ENCODE peak calls at places on chromosomes 4 and X, in ten cellular contexts. One of them, this sample, is unnamed.

GRCh38 chrX:109266034-109266433 is 215.9 kb downstream of the GUCY2F start:
- DNase-seq in brain microvascular endothelial cell: no peak
- DNase-seq in GM06990: no peak
- DNase-seq in fibroblast of pulmonary artery: no peak
- DNase-seq in AG10803: no peak
- DNase-seq in GM12865: no peak
- DNase-seq in WERI-Rb-1: no peak
- DNase-seq in fibroblast of mammary gland: no peak
- DNase-seq in body of pancreas: no peak
- DNase-seq in fibroblast of the aortic adventitia: no peak
- DNase-seq in this sample: no peak

GRCh38 chrX:132774312-132774711 is 184.1 kb downstream of the HS6ST2 start:
- DNase-seq in brain microvascular endothelial cell: no peak
- DNase-seq in GM06990: no peak
- DNase-seq in fibroblast of pulmonary artery: no peak
- DNase-seq in AG10803: no peak
- DNase-seq in GM12865: no peak
- DNase-seq in WERI-Rb-1: no peak
- DNase-seq in fibroblast of mammary gland: no peak
- DNase-seq in body of pancreas: no peak
- DNase-seq in fibroblast of the aortic adventitia: no peak
- DNase-seq in this sample: no peak

GRCh38 chr4:102608190-102608589 is 107.0 kb downstream of the NFKB1 start:
- DNase-seq in brain microvascular endothelial cell: peak; percentile 32
- DNase-seq in GM06990: no peak
- DNase-seq in fibroblast of pulmonary artery: no peak
- DNase-seq in AG10803: no peak
- DNase-seq in GM12865: no peak
- DNase-seq in WERI-Rb-1: no peak
- DNase-seq in fibroblast of mammary gland: peak; percentile 44
- DNase-seq in body of pancreas: no peak
- DNase-seq in fibroblast of the aortic adventitia: no peak
- DNase-seq in this sample: no peak

GRCh38 chr4:169293343-169294176 is 22.8 kb upstream of the SH3RF1 start:
- DNase-seq in brain microvascular endothelial cell: no peak
- DNase-seq in GM06990: peak; percentile 44
- DNase-seq in fibroblast of pulmonary artery: no peak
- DNase-seq in AG10803: no peak
- DNase-seq in GM12865: peak; percentile 88
- DNase-seq in WERI-Rb-1: no peak
- DNase-seq in fibroblast of mammary gland: no peak
- DNase-seq in body of pancreas: no peak
- DNase-seq in fibroblast of the aortic adventitia: no peak
- DNase-seq in this sample: no peak

GRCh38 chr4:2408401-2408958 is 10.0 kb downstream of the ZFYVE28 start:
- DNase-seq in brain microvascular endothelial cell: no peak
- DNase-seq in GM06990: peak; percentile 46
- DNase-seq in fibroblast of pulmonary artery: no peak
- DNase-seq in AG10803: no peak
- DNase-seq in GM12865: peak; percentile 37
- DNase-seq in WERI-Rb-1: peak; percentile 41
- DNase-seq in fibroblast of mammary gland: no peak
- DNase-seq in body of pancreas: no peak
- DNase-seq in fibroblast of the aortic adventitia: no peak
- DNase-seq in this sample: no peak

GRCh38 chr4:13364178-13364577 is 120.0 kb downstream of the RAB28 start:
- DNase-seq in brain microvascular endothelial cell: no peak
- DNase-seq in GM06990: no peak
- DNase-seq in fibroblast of pulmonary artery: no peak
- DNase-seq in AG10803: no peak
- DNase-seq in GM12865: no peak
- DNase-seq in WERI-Rb-1: no peak
- DNase-seq in fibroblast of mammary gland: no peak
- DNase-seq in body of pancreas: no peak
- DNase-seq in fibroblast of the aortic adventitia: no peak
- DNase-seq in this sample: no peak

GRCh38 chr4:84639143-84639542 is 56.2 kb downstream of the CDS1 start:
- DNase-seq in brain microvascular endothelial cell: no peak
- DNase-seq in GM06990: no peak
- DNase-seq in fibroblast of pulmonary artery: no peak
- DNase-seq in AG10803: no peak
- DNase-seq in GM12865: peak; percentile 5
- DNase-seq in WERI-Rb-1: no peak
- DNase-seq in fibroblast of mammary gland: no peak
- DNase-seq in body of pancreas: no peak
- DNase-seq in fibroblast of the aortic adventitia: no peak
- DNase-seq in this sample: no peak

GRCh38 chrX:43949669-43950068 is 23.5 kb downstream of the NDP start:
- DNase-seq in brain microvascular endothelial cell: no peak
- DNase-seq in GM06990: no peak
- DNase-seq in fibroblast of pulmonary artery: no peak
- DNase-seq in AG10803: no peak
- DNase-seq in GM12865: peak; percentile 19
- DNase-seq in WERI-Rb-1: peak; percentile 78
- DNase-seq in fibroblast of mammary gland: no peak
- DNase-seq in body of pancreas: no peak
- DNase-seq in fibroblast of the aortic adventitia: no peak
- DNase-seq in this sample: peak; percentile 29

GRCh38 chrX:44152867-44153266 is 179.7 kb upstream of the NDP start:
- DNase-seq in brain microvascular endothelial cell: no peak
- DNase-seq in GM06990: no peak
- DNase-seq in fibroblast of pulmonary artery: peak; percentile 40
- DNase-seq in AG10803: peak; percentile 34
- DNase-seq in GM12865: no peak
- DNase-seq in WERI-Rb-1: no peak
- DNase-seq in fibroblast of mammary gland: peak; percentile 45
- DNase-seq in body of pancreas: no peak
- DNase-seq in fibroblast of the aortic adventitia: peak; percentile 42
- DNase-seq in this sample: no peak

GRCh38 chr4:75432683-75433082 is 81.5 kb downstream of the RCHY1 start:
- DNase-seq in brain microvascular endothelial cell: peak; percentile 9
- DNase-seq in GM06990: no peak
- DNase-seq in fibroblast of pulmonary artery: peak; percentile 12
- DNase-seq in AG10803: peak; percentile 18
- DNase-seq in GM12865: peak; percentile 37
- DNase-seq in WERI-Rb-1: peak; percentile 21
- DNase-seq in fibroblast of mammary gland: peak; percentile 28
- DNase-seq in body of pancreas: no peak
- DNase-seq in fibroblast of the aortic adventitia: peak; percentile 9
- DNase-seq in this sample: no peak

GRCh38 chr4:83535520-83535944 is 376 bp upstream of the GPAT3 start:
- DNase-seq in brain microvascular endothelial cell: peak; percentile 50
- DNase-seq in GM06990: no peak
- DNase-seq in fibroblast of pulmonary artery: peak; percentile 69
- DNase-seq in AG10803: peak; percentile 70
- DNase-seq in GM12865: peak; percentile 19
- DNase-seq in WERI-Rb-1: peak; percentile 23
- DNase-seq in fibroblast of mammary gland: peak; percentile 87
- DNase-seq in body of pancreas: peak; percentile 30
- DNase-seq in fibroblast of the aortic adventitia: peak; percentile 72
- DNase-seq in this sample: peak; percentile 23

DNA sequence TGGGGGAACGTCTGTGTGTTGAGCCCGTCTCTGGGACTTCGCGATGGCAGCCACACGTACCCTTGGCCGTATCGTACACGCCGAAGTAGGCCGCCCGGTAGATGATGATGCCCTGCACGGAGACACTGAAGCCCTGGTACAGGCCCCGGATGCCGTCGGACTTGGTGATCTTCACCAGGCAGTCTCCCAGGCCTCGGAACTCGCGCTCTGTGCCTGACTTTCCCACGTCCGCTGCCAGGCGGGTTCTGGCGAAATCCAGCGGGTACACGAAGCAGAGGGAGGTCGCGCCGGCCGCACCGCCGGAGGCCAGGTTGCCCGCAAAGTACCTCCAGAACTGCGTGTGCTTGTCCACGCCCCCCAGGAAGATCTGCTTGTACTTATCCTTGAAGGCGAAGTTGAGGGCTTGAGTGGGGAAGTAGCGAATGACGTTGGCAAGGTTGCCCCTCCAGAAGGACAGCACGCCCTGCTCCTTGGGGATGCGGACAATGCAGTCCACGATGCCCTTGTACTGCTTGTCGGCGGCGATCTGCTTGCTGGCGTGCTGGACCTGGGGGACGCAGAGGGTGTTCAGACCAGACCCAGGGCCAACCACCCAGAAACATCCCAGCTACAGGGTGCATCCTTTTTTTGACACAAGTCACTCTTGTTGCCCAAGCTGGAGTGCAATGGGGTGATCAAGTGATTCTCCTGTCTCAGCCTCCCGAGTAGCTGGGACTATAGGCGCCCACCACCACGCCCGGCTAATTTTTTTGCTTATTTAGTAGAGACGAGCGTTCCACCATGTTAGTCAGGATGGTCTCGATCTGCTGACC is 2.5 kb downstream of the SLC25A6 start:
- DNase-seq in brain microvascular endothelial cell: no peak
- DNase-seq in GM06990: no peak
- DNase-seq in fibroblast of pulmonary artery: no peak
- DNase-seq in AG10803: no peak
- DNase-seq in GM12865: no peak
- DNase-seq in WERI-Rb-1: peak; percentile 6
- DNase-seq in fibroblast of mammary gland: no peak
- DNase-seq in body of pancreas: peak; percentile 14
- DNase-seq in fibroblast of the aortic adventitia: no peak
- DNase-seq in this sample: peak; percentile 16
- H3K4me3 ChIP-seq in brain microvascular endothelial cell: no peak overlapping the region
- H3K4me3 ChIP-seq in GM06990: no peak overlapping the region
- H3K4me3 ChIP-seq in fibroblast of pulmonary artery: no peak overlapping the region
- H3K4me3 ChIP-seq in AG10803: no peak overlapping the region
- H3K4me3 ChIP-seq in GM12865: no peak overlapping the region
- H3K4me3 ChIP-seq in WERI-Rb-1: no peak overlapping the region
- H3K4me3 ChIP-seq in fibroblast of mammary gland: no peak overlapping the region
- H3K4me3 ChIP-seq in body of pancreas: no peak overlapping the region
- H3K4me3 ChIP-seq in fibroblast of the aortic adventitia: no peak overlapping the region
- H3K4me3 ChIP-seq in this sample: no peak overlapping the region

DNA sequence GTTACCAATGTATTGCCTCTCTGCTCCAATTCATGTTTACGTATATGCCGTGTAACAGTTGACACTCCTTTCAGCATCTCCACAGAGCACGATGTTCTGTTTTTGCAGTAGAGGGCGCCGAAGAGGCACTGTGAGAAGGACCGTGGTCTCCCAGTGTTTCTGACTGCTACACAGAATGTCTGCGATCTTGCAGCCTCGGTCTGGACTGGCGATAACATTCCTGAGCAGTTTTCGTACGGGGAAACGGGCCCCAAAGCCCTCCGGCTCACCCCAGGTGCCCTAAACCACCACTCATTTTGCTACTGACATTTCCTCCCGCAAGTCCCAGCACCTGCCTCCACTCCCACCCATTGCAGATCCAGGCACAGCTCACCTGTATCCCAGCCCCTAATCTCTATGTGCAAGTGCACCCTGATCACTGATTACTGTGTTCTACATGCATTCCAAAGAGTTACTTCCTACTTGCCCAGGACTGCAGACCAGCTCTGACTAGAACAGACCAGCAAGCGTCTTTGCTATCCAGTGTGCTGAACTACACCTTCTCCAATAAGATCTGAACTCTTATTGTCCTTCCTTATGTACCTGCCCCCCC is 12.4 kb upstream of the NFXL1 start:
- DNase-seq in brain microvascular endothelial cell: peak; percentile 48
- DNase-seq in GM06990: peak; percentile 37
- DNase-seq in fibroblast of pulmonary artery: peak; percentile 67
- DNase-seq in AG10803: peak; percentile 37
- DNase-seq in GM12865: peak; percentile 67
- DNase-seq in WERI-Rb-1: peak; percentile 76
- DNase-seq in fibroblast of mammary gland: peak; percentile 57
- DNase-seq in body of pancreas: peak; percentile 60
- DNase-seq in fibroblast of the aortic adventitia: peak; percentile 69
- DNase-seq in this sample: peak; percentile 45
- H3K4me3 ChIP-seq in brain microvascular endothelial cell: peak overlapping the region; percentile 23
- H3K4me3 ChIP-seq in GM06990: no peak overlapping the region
- H3K4me3 ChIP-seq in fibroblast of pulmonary artery: no peak overlapping the region
- H3K4me3 ChIP-seq in AG10803: no peak overlapping the region
- H3K4me3 ChIP-seq in GM12865: no peak overlapping the region
- H3K4me3 ChIP-seq in WERI-Rb-1: peak overlapping the region; percentile 21
- H3K4me3 ChIP-seq in fibroblast of mammary gland: no peak overlapping the region
- H3K4me3 ChIP-seq in body of pancreas: no peak overlapping the region
- H3K4me3 ChIP-seq in fibroblast of the aortic adventitia: peak overlapping the region; percentile 35
- H3K4me3 ChIP-seq in this sample: no peak overlapping the region

DNA sequence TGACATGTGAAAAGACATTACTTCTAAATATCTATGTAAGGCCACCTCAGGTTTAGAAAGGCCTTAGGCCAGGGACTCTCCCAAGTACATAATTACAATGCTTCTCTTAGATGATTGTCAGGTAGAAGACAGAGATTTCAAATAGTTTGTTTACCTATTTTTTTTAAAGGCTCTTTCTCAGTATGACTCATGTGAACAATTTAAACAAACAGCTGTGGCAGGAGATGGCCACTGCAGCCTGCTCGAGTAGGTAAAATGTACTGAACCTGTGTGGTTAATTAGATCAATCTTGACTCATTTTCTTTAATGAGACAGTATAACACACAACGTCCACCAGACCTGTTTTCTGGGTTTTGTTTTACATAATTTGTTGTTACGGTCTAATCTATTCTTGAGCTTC is 50.2 kb downstream of the LEF1 start:
- DNase-seq in brain microvascular endothelial cell: peak; percentile 9
- DNase-seq in GM06990: peak; percentile 62
- DNase-seq in fibroblast of pulmonary artery: no peak
- DNase-seq in AG10803: no peak
- DNase-seq in GM12865: peak; percentile 81
- DNase-seq in WERI-Rb-1: no peak
- DNase-seq in fibroblast of mammary gland: no peak
- DNase-seq in body of pancreas: no peak
- DNase-seq in fibroblast of the aortic adventitia: no peak
- DNase-seq in this sample: no peak
- H3K4me3 ChIP-seq in brain microvascular endothelial cell: no peak overlapping the region
- H3K4me3 ChIP-seq in GM06990: no peak overlapping the region
- H3K4me3 ChIP-seq in fibroblast of pulmonary artery: no peak overlapping the region
- H3K4me3 ChIP-seq in AG10803: no peak overlapping the region
- H3K4me3 ChIP-seq in GM12865: peak overlapping the region; percentile 35
- H3K4me3 ChIP-seq in WERI-Rb-1: no peak overlapping the region
- H3K4me3 ChIP-seq in fibroblast of mammary gland: no peak overlapping the region
- H3K4me3 ChIP-seq in body of pancreas: no peak overlapping the region
- H3K4me3 ChIP-seq in fibroblast of the aortic adventitia: no peak overlapping the region
- H3K4me3 ChIP-seq in this sample: no peak overlapping the region

DNA sequence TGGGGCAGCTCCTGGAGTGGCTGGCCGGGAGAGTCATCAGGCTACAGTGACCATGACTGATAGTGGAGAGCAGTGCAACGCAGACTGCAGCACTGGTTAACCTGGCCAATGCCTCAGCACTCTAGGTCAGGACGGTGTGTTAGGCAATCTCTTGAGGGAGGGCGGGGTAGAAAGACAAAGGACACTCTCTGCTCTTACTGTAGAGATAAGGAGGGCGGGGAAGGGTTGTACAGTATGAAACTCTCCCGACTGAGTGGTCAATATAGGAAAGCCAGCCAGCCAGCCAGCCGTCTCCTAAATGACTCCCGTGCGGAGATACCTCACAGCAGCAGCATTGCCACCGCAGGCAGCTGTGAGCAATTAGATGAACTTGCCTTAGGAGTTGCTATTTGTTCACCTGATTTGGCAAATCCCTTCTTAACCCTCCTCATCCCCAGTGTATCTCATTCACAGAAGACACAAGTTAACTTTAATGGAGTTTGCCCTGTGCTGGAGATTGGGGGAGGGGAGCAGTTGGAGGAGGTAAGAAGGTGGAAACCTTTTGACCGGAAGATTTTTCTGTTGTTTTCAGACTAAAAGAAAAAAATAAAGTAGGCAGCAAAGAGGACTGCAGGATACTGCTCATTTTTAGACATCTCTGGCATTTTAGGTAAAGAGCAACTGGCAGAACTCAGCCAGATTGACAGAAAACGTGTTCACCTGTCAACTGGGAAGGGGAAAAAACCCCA is 330.5 kb downstream of the HNRNPD start:
- DNase-seq in brain microvascular endothelial cell: no peak
- DNase-seq in GM06990: no peak
- DNase-seq in fibroblast of pulmonary artery: no peak
- DNase-seq in AG10803: no peak
- DNase-seq in GM12865: no peak
- DNase-seq in WERI-Rb-1: peak; percentile 24
- DNase-seq in fibroblast of mammary gland: no peak
- DNase-seq in body of pancreas: peak; percentile 19
- DNase-seq in fibroblast of the aortic adventitia: no peak
- DNase-seq in this sample: peak; percentile 52
- H3K4me3 ChIP-seq in brain microvascular endothelial cell: no peak overlapping the region
- H3K4me3 ChIP-seq in GM06990: no peak overlapping the region
- H3K4me3 ChIP-seq in fibroblast of pulmonary artery: no peak overlapping the region
- H3K4me3 ChIP-seq in AG10803: no peak overlapping the region
- H3K4me3 ChIP-seq in GM12865: no peak overlapping the region
- H3K4me3 ChIP-seq in WERI-Rb-1: peak overlapping the region; percentile 79
- H3K4me3 ChIP-seq in fibroblast of mammary gland: no peak overlapping the region
- H3K4me3 ChIP-seq in body of pancreas: no peak overlapping the region
- H3K4me3 ChIP-seq in fibroblast of the aortic adventitia: no peak overlapping the region
- H3K4me3 ChIP-seq in this sample: no peak overlapping the region